ENCODE peak calls at places on chromosome 9, in eight cellular contexts. K, Q, L, X, G, R, C and H are unnamed samples.
A peak's percentile ranks its signal among the peaks of the same experiment; 100 is the strongest.

GRCh38 chr9:36882117-36882465 is 152.0 kb downstream of the PAX5 start:
- DNase-seq in C (no peak), L (no peak), K (no peak), X (no peak), Q (no peak), G (no peak), R (no peak), H (no peak)

GRCh38 chr9:26292943-26293342 is 599.7 kb downstream of the CAAP1 start:
- DNase-seq in G (no peak), Q (peak; percentile 80), R (no peak), K (peak; percentile 47), L (no peak), X (peak; percentile 22), C (peak; percentile 12), H (no peak)

GRCh38 chr9:17021379-17021970 is 113.4 kb upstream of the CNTLN start:
- DNase-seq in L (no peak), C (no peak), G (no peak), X (no peak), Q (no peak), R (no peak), K (no peak), H (no peak)

GRCh38 chr9:130104413-130105193 is 50.9 kb downstream of the GPR107 start:
- DNase-seq in R (no peak), G (no peak), C (no peak), K (no peak), Q (no peak), X (no peak), L (no peak), H (no peak)

GRCh38 chr9:127278372-127278771 is 13.8 kb downstream of the GARNL3 start:
- DNase-seq in X (no peak), G (no peak), Q (no peak), R (no peak), L (no peak), C (no peak), K (no peak), H (no peak)

GRCh38 chr9:122463828-122464632 is 13.7 kb downstream of the OR1J1 start:
- DNase-seq in C (no peak), R (no peak), X (no peak), K (no peak), Q (peak; percentile 81), G (no peak), L (no peak), H (peak; percentile 34)

GRCh38 chr9:89943309-89943708 is 338.5 kb downstream of the GADD45G start:
- DNase-seq in Q (no peak), G (no peak), C (no peak), K (no peak), R (no peak), X (no peak), L (no peak), H (no peak)

GRCh38 chr9:121651295-121652036 is at the start of gene DAB2IP:
- DNase-seq in L (no peak), G (peak; percentile 64), X (peak; percentile 49), K (peak; percentile 35), C (no peak), R (no peak), Q (peak; percentile 51), H (no peak)

GRCh38 chr9:105842023-105842644 is 147.8 kb downstream of the TMEM38B start:
- DNase-seq in C (peak; percentile 34), Q (peak; percentile 39), X (peak; percentile 14), G (no peak), R (no peak), L (no peak), K (peak; percentile 51), H (peak; percentile 55)

GRCh38 chr9:107707419-107707837 is 217.9 kb upstream of the KLF4 start:
- DNase-seq in Q (no peak), X (peak; percentile 44), K (peak; percentile 83), L (no peak), C (peak; percentile 17), G (no peak), R (no peak), H (no peak)

GRCh38 chr9:127903557-127904475 is 4.4 kb upstream of the ST6GALNAC6 start:
- DNase-seq in L (peak; percentile 80), R (peak; percentile 82), X (no peak), Q (no peak), C (no peak), G (peak; percentile 92), K (no peak), H (no peak)

GRCh38 chr9:113650207-113651131 is 186.9 kb downstream of the RGS3 start:
- DNase-seq in Q (peak; percentile 9), C (peak; percentile 69), L (no peak), R (no peak), K (peak; percentile 51), G (no peak), X (peak; percentile 38), H (no peak)

GRCh38 chr9:112655633-112656032 is 62.3 kb downstream of the INIP start:
- DNase-seq in Q (no peak), R (no peak), K (no peak), G (no peak), X (no peak), C (no peak), L (no peak), H (no peak)

GRCh38 chr9:35909274-35909673 is at the start of gene SPAAR:
- DNase-seq in C (no peak), Q (no peak), K (no peak), X (no peak), G (peak; percentile 41), L (no peak), R (no peak), H (no peak)

GRCh38 chr9:87498046-87498815 is 564 bp downstream of the DAPK1 start:
- DNase-seq in R (no peak), C (peak; percentile 69), L (no peak), Q (peak; percentile 60), K (peak; percentile 56), X (no peak), G (peak; percentile 51), H (peak; percentile 62)

GRCh38 chr9:95363051-95363841 is 45.7 kb upstream of the FANCC start:
- DNase-seq in K (no peak), X (no peak), Q (peak; percentile 8), G (no peak), L (no peak), C (no peak), R (no peak), H (no peak)

GRCh38 chr9:129166962-129167557 is 11.0 kb downstream of the IER5L start:
- DNase-seq in L (no peak), C (peak; percentile 97), X (peak; percentile 77), G (peak; percentile 79), K (peak; percentile 94), Q (peak; percentile 32), R (peak; percentile 62), H (peak; percentile 50)

GRCh38 chr9:124632077-124632621 is 125.0 kb upstream of the NR5A1 start:
- DNase-seq in C (no peak), G (no peak), K (no peak), R (no peak), Q (no peak), L (no peak), X (no peak), H (no peak)

GRCh38 chr9:37324261-37324683 is 98.2 kb upstream of the GRHPR start:
- DNase-seq in Q (no peak), L (no peak), R (no peak), G (no peak), X (no peak), K (no peak), C (no peak), H (no peak)

GRCh38 chr9:37480759-37481158 is 5.0 kb upstream of the POLR1E start:
- DNase-seq in X (no peak), R (no peak), C (no peak), L (no peak), G (no peak), K (no peak), Q (no peak), H (no peak)

GRCh38 chr9:6611891-6612290 is 33.6 kb downstream of the GLDC start:
- DNase-seq in Q (no peak), K (no peak), L (no peak), R (no peak), C (no peak), G (no peak), X (no peak), H (no peak)

GRCh38 chr9:36450110-36450732 is 50.2 kb upstream of the RNF38 start:
- DNase-seq in K (peak; percentile 54), Q (peak; percentile 57), X (peak; percentile 29), C (peak; percentile 38), R (peak; percentile 47), G (no peak), L (no peak), H (no peak)

GRCh38 chr9:124342402-124342945 is 72.8 kb downstream of the PSMB7 start:
- DNase-seq in C (no peak), G (no peak), K (no peak), L (no peak), R (no peak), Q (no peak), X (no peak), H (peak; percentile 27)

GRCh38 chr9:114467226-114467750 is 38.0 kb downstream of the WHRN start:
- DNase-seq in X (no peak), K (no peak), G (no peak), Q (no peak), L (no peak), R (no peak), C (no peak), H (no peak)

GRCh38 chr9:116639251-116639741 is 47.8 kb upstream of the TRIM32 start:
- DNase-seq in L (no peak), K (peak; percentile 75), C (no peak), G (no peak), X (no peak), R (no peak), Q (no peak), H (no peak)

GRCh38 chr9:113993838-113994540 is 84.1 kb downstream of the AMBP start:
- DNase-seq in G (peak; percentile 94), K (peak; percentile 65), C (no peak), R (peak; percentile 50), L (no peak), X (no peak), Q (peak; percentile 95), H (no peak)

GRCh38 chr9:136246849-136247550 is 1.4 kb upstream of the QSOX2 start:
- DNase-seq in K (no peak), X (no peak), L (no peak), G (no peak), R (no peak), C (no peak), Q (no peak), H (no peak)

GRCh38 chr9:134061019-134061687 is 6.7 kb downstream of the BRD3 start:
- DNase-seq in K (no peak), C (no peak), L (no peak), Q (no peak), X (no peak), G (no peak), R (no peak), H (no peak)

GRCh38 chr9:134604834-134605233 is 36.8 kb upstream of the COL5A1 start:
- DNase-seq in Q (no peak), L (peak; percentile 27), X (no peak), K (no peak), G (peak; percentile 6), R (peak; percentile 3), C (no peak), H (no peak)

GRCh38 chr9:3553076-3553765 is 27.4 kb upstream of the RFX3 start:
- DNase-seq in R (no peak), K (no peak), L (no peak), G (no peak), X (no peak), Q (peak; percentile 48), C (no peak), H (no peak)

GRCh38 chr9:74824654-74825053 is 63.1 kb downstream of the TRPM6 start:
- DNase-seq in X (peak; percentile 5), C (no peak), R (peak; percentile 48), G (peak; percentile 56), L (no peak), Q (no peak), K (no peak), H (no peak)

GRCh38 chr9:133493845-133494540 is 15.1 kb upstream of the SLC2A6 start:
- DNase-seq in K (no peak), G (peak; percentile 18), L (no peak), X (no peak), Q (no peak), C (no peak), R (no peak), H (no peak)

GRCh38 chr9:8070779-8071444 is 271.3 kb upstream of the DMAC1 start:
- DNase-seq in G (no peak), Q (no peak), R (no peak), K (no peak), X (no peak), L (no peak), C (no peak), H (no peak)

GRCh38 chr9:134290603-134291451 is 35.4 kb upstream of the RXRA start:
- DNase-seq in L (no peak), Q (no peak), R (no peak), C (no peak), K (no peak), G (peak; percentile 11), X (no peak), H (no peak)